ENCODE peak calls at places on chromosomes 1 and 21, in seven cellular contexts. F, G, E, Z, L, H and W are unnamed samples.

GRCh38 chr1:231584117-231584516 is 42.5 kb upstream of the DISC1 start:
- DNase-seq in H (peak), E (peak), G (no peak), Z (peak), L (peak), F (no peak), W (no peak)

GRCh38 chr1:55374801-55375616 is 159.8 kb upstream of the USP24 start:
- DNase-seq in Z (no peak), E (peak), L (no peak), F (peak), H (no peak), G (no peak), W (peak)

GRCh38 chr1:218460367-218460766 is 115.2 kb downstream of the TGFB2 start:
- DNase-seq in F (no peak), E (peak), H (no peak), Z (no peak), L (no peak), G (peak), W (peak)

GRCh38 chr1:222643603-222643936 is 25.7 kb downstream of the MIA3 start:
- DNase-seq in H (no peak), G (no peak), L (no peak), E (no peak), F (no peak), Z (peak), W (no peak)

GRCh38 chr1:169363046-169363756 is 4.4 kb downstream of the NME7 start:
- DNase-seq in L (no peak), E (peak), Z (no peak), H (peak), G (no peak), F (no peak), W (no peak)

GRCh38 chr1:20430355-20431290 is 55.4 kb downstream of the CAMK2N1 start:
- DNase-seq in L (peak), E (peak), Z (peak), F (no peak), H (no peak), G (no peak), W (peak)

GRCh38 chr1:48439380-48439779 is 32.6 kb downstream of the SPATA6 start:
- DNase-seq in H (no peak), F (no peak), G (no peak), L (no peak), Z (no peak), E (no peak), W (no peak)

GRCh38 chr1:66351913-66352312 is 182.0 kb upstream of the SGIP1 start:
- DNase-seq in F (no peak), H (no peak), E (peak), L (peak), G (no peak), Z (no peak), W (no peak)

GRCh38 chr1:114021665-114022099 is 42.4 kb downstream of the OLFML3 start:
- DNase-seq in H (no peak), F (no peak), L (no peak), E (no peak), G (no peak), Z (no peak), W (peak)

GRCh38 chr1:86430376-86430775 is 6.4 kb downstream of the CLCA2 start:
- DNase-seq in G (no peak), H (no peak), L (no peak), E (peak), F (no peak), Z (no peak), W (no peak)

GRCh38 chr1:224466151-224466550 is 31.6 kb upstream of the WDR26 start:
- DNase-seq in E (no peak), G (no peak), L (no peak), F (no peak), Z (no peak), H (no peak), W (no peak)

GRCh38 chr1:100440075-100440809 is 87.9 kb downstream of the CDC14A start:
- DNase-seq in L (no peak), F (no peak), E (no peak), G (no peak), Z (no peak), H (peak), W (no peak)

GRCh38 chr1:153542956-153543737 is 2.4 kb upstream of the S100A5 start:
- DNase-seq in E (no peak), L (no peak), F (no peak), G (peak), Z (no peak), H (peak), W (peak)

GRCh38 chr1:23050201-23050600 is 30.9 kb downstream of the KDM1A start:
- DNase-seq in H (no peak), L (no peak), F (no peak), E (no peak), G (no peak), Z (no peak), W (no peak)

GRCh38 chr1:224168859-224169380 is 14.1 kb upstream of the DEGS1 start:
- DNase-seq in F (no peak), E (peak), H (no peak), L (no peak), Z (no peak), G (no peak), W (peak)

GRCh38 chr1:5745776-5746610 is 246.2 kb downstream of the NPHP4 start:
- DNase-seq in L (peak), E (peak), F (peak), H (peak), Z (peak), G (peak), W (peak)

GRCh38 chr1:203592156-203592555 is 34.5 kb upstream of the ATP2B4 start:
- DNase-seq in F (peak), L (no peak), H (no peak), G (no peak), E (no peak), Z (peak), W (no peak)

GRCh38 chr1:162136760-162137537 is 67.5 kb downstream of the NOS1AP start:
- DNase-seq in E (peak), G (no peak), L (no peak), F (no peak), H (peak), Z (no peak), W (peak)

GRCh38 chr21:36478207-36478701 is 1.7 kb downstream of the CLDN14 start:
- DNase-seq in F (no peak), L (no peak), Z (no peak), G (no peak), H (no peak), E (peak), W (peak)

GRCh38 chr1:2330511-2331199 is 60.7 kb downstream of the MORN1 start:
- DNase-seq in F (no peak), L (no peak), H (no peak), E (peak), G (peak), Z (no peak), W (peak)

GRCh38 chr1:228268891-228269285 is 61.0 kb downstream of the OBSCN start:
- DNase-seq in Z (no peak), G (peak), L (no peak), F (peak), E (no peak), H (no peak), W (no peak)

GRCh38 chr1:180228648-180229482 is 1.2 kb upstream of the LHX4 start:
- DNase-seq in F (no peak), Z (peak), E (peak), L (peak), G (no peak), H (no peak), W (no peak)

GRCh38 chr1:193103759-193104495 is 1.3 kb downstream of the GLRX2 start:
- DNase-seq in Z (no peak), H (peak), E (peak), F (no peak), L (no peak), G (no peak), W (no peak)

GRCh38 chr1:21518774-21519455 is 9.7 kb downstream of the ALPL start:
- DNase-seq in F (no peak), G (no peak), H (no peak), Z (no peak), L (no peak), E (no peak), W (no peak)

GRCh38 chr1:181812211-181812610 is 249.3 kb downstream of the ZNF648 start:
- DNase-seq in H (no peak), L (no peak), Z (no peak), E (no peak), G (no peak), F (no peak), W (no peak)

GRCh38 chr1:9326596-9326995 is 33.9 kb downstream of the SPSB1 start:
- DNase-seq in G (no peak), F (no peak), L (no peak), E (peak), H (no peak), Z (no peak), W (peak)

GRCh38 chr1:26542781-26543443 is 13.4 kb downstream of the RPS6KA1 start:
- DNase-seq in Z (no peak), G (no peak), F (no peak), L (no peak), H (no peak), E (no peak), W (no peak)

GRCh38 chr1:246836169-246836568 is 95.6 kb downstream of the AHCTF1 start:
- DNase-seq in H (no peak), Z (no peak), L (no peak), E (peak), F (no peak), G (no peak), W (no peak)

GRCh38 chr1:28965271-28965870 is 51.0 kb downstream of the EPB41 start:
- DNase-seq in G (no peak), F (no peak), Z (no peak), L (no peak), H (no peak), E (no peak), W (no peak)

GRCh38 chr1:89407355-89407754 is 43.5 kb downstream of the GBP6 start:
- DNase-seq in G (no peak), F (no peak), Z (no peak), E (peak), L (no peak), H (no peak), W (peak)

GRCh38 chr1:19066248-19066873 is 109.9 kb upstream of the IFFO2 start:
- DNase-seq in G (no peak), F (no peak), Z (no peak), E (no peak), L (no peak), H (no peak), W (no peak)

GRCh38 chr21:45142469-45142868 is 68.1 kb downstream of the ADARB1 start:
- DNase-seq in L (no peak), F (no peak), Z (no peak), G (no peak), E (peak), H (peak), W (peak)

GRCh38 chr1:78441921-78442320 is 48.9 kb upstream of the PTGFR start:
- DNase-seq in H (no peak), F (no peak), G (no peak), L (no peak), E (peak), Z (no peak), W (peak)

GRCh38 chr1:156194300-156194652 is 372 bp downstream of the SLC25A44 start:
- DNase-seq in G (no peak), F (peak), Z (peak), H (no peak), E (peak), L (no peak), W (no peak)

GRCh38 chr1:18407166-18408045 is 73.3 kb upstream of the KLHDC7A start:
- DNase-seq in Z (no peak), E (no peak), L (no peak), G (no peak), H (no peak), F (no peak), W (no peak)

GRCh38 chr1:156627313-156627880 is 8.2 kb downstream of the HAPLN2 start:
- DNase-seq in F (peak), E (peak), L (peak), G (no peak), H (no peak), Z (peak), W (peak)

GRCh38 chr21:44079446-44079845 is 27.8 kb upstream of the PWP2 start:
- DNase-seq in Z (no peak), F (no peak), H (no peak), G (no peak), L (no peak), E (no peak), W (no peak)

GRCh38 chr1:235079443-235079967 is 49.1 kb downstream of the TOMM20 start:
- DNase-seq in F (no peak), L (no peak), G (no peak), E (peak), H (peak), Z (no peak), W (peak)